ENCODE peak calls at places on chromosomes 13 and 19, in five cellular contexts. S, C, M, I and E are unnamed samples. For H3K4me1, the result is how much of the 10 kb centered on the place peaks cover.

GRCh38 chr19:42286349-42287016 is 15.4 kb upstream of the PRR19 start:
- DNase-seq in C (peak), I (no peak), S (peak), M (peak), E (no peak)

GRCh38 chr19:8252922-8253589 is 43.9 kb downstream of the CERS4 start:
- DNase-seq in C (peak), I (peak), M (peak), S (peak), E (peak)

GRCh38 chr19:18776288-18776594 is 14.9 kb downstream of the COMP start:
- DNase-seq in C (no peak), I (no peak), M (peak), S (peak), E (no peak)

GRCh38 chr19:9054768-9055167 is 32.1 kb upstream of the OR1M1 start:
- DNase-seq in I (no peak), M (no peak), S (no peak), C (no peak), E (no peak)

GRCh38 chr13:31192306-31192705 is 7.5 kb upstream of the B3GLCT start:
- DNase-seq in I (no peak), S (no peak), C (no peak), M (no peak), E (no peak)

GRCh38 chr13:111658150-111659100 is 338.0 kb downstream of the TEX29 start:
- DNase-seq in I (no peak), C (no peak), S (no peak), M (no peak), E (no peak)

GRCh38 chr19:7975037-7975436 is 30.4 kb downstream of the ELAVL1 start:
- DNase-seq in I (no peak), S (no peak), C (no peak), M (peak), E (no peak)

GRCh38 chr13:41458939-41459753 is 1.8 kb downstream of the RGCC start:
- DNase-seq in M (peak), S (peak), I (peak), C (peak), E (peak)

GRCh38 chr13:110138009-110138699 is 168.8 kb downstream of the COL4A1 start:
- DNase-seq in C (peak), S (peak), I (peak), M (peak), E (peak)

GRCh38 chr13:52925775-52926285 is 77.4 kb upstream of the PCDH8 start:
- DNase-seq in I (no peak), M (peak), S (no peak), C (no peak), E (no peak)

GRCh38 chr13:96091932-96092253 is 2.0 kb downstream of the HS6ST3 start:
- DNase-seq in I (no peak), S (no peak), M (no peak), C (no peak), E (no peak)

GRCh38 chr19:48372904-48373303 is 8.7 kb downstream of the SYNGR4 start:
- DNase-seq in C (no peak), S (peak), M (no peak), I (no peak), E (no peak)

GRCh38 chr19:5250127-5250659 is 90.4 kb downstream of the PTPRS start:
- DNase-seq in I (no peak), S (no peak), M (peak), C (peak), E (no peak)

GRCh38 chr13:79557666-79558065 is 76.7 kb downstream of the NDFIP2 start:
- DNase-seq in C (no peak), M (no peak), I (no peak), S (no peak), E (no peak)

GRCh38 chr13:42393573-42394360 is 121.8 kb downstream of the AKAP11 start:
- DNase-seq in S (no peak), C (no peak), I (no peak), M (no peak), E (no peak)

GRCh38 chr13:34172048-34172447 is 354.1 kb downstream of the RFC3 start:
- DNase-seq in I (no peak), C (no peak), M (no peak), S (no peak), E (no peak)

GRCh38 chr13:113297370-113297871 is 382 bp downstream of the LAMP1 start:
- DNase-seq in S (peak), I (no peak), C (peak), M (peak), E (peak)

GRCh38 chr13:92745233-92745632 is 481.4 kb upstream of the GPC6 start:
- DNase-seq in S (peak), I (no peak), C (no peak), M (no peak), E (no peak)

GRCh38 chr19:57825501-57825900 is 4.6 kb upstream of the ZNF587B start:
- DNase-seq in M (no peak), I (no peak), S (no peak), C (no peak), E (no peak)

GRCh38 chr13:26658972-26659371 is 101.5 kb downstream of the WASF3 start:
- DNase-seq in C (no peak), M (no peak), I (no peak), S (no peak), E (no peak)

GRCh38 chr19:9309974-9310446 is 372 bp upstream of the ZNF699 start:
- DNase-seq in M (peak), C (peak), S (no peak), I (peak), E (no peak)

GRCh38 chr19:14566712-14567077 is 5.2 kb downstream of the NDUFB7 start:
- DNase-seq in C (no peak), S (no peak), I (no peak), M (no peak), E (no peak)

GRCh38 chr19:33501957-33502356 is 19.6 kb downstream of the PEPD start:
- DNase-seq in S (no peak), I (no peak), M (no peak), C (peak), E (no peak)

GRCh38 chr19:47190167-47190727 is 40.8 kb downstream of the BBC3 start:
- DNase-seq in S (peak), C (peak), I (peak), M (peak), E (peak)

GRCh38 chr19:47186337-47187022 is 44.5 kb downstream of the BBC3 start:
- DNase-seq in I (no peak), S (peak), C (no peak), M (no peak), E (peak)

GRCh38 chr19:47188507-47189033 is 42.4 kb downstream of the BBC3 start:
- DNase-seq in I (no peak), C (no peak), S (no peak), M (no peak), E (no peak)

GRCh38 chr19:47187023-47187655 is 43.9 kb downstream of the BBC3 start:
- DNase-seq in S (no peak), C (no peak), I (no peak), M (no peak), E (no peak)

DNA sequence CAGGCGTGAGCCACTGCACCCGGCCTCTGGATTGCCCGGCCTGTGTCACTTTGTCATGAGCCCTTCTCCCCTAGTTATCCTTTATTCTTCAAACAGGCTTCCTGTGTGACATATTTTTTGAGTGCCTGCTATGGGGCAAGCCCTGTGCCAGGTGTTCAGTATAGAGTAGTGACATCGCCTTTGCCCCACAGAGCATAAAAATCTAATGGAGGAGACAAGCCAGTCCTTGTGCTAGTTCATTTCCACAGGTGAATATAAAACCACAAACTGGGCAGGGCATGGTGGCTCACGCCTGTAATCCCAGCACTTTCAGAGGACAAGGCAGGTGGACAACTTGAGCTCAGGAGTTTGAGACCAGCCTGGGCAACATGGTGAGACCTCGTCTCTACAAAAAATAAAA is 43.2 kb downstream of the BBC3 start:
- DNase-seq in S (no peak), M (no peak), I (no peak), C (no peak), E (no peak)
- H3K4me1 ChIP-seq in S (under half), M (under half), I (half or more), C (under half), E (half or more)

GRCh38 chr19:3656747-3657394 is 30.3 kb upstream of the CACTIN start:
- DNase-seq in C (no peak), I (no peak), M (no peak), S (no peak), E (no peak)

GRCh38 chr19:3657395-3657769 is 30.8 kb upstream of the CACTIN start:
- DNase-seq in C (no peak), M (no peak), I (no peak), S (no peak), E (peak)

GRCh38 chr19:3653865-3654513 is 27.4 kb upstream of the CACTIN start:
- DNase-seq in S (no peak), M (no peak), I (no peak), C (no peak), E (no peak)

GRCh38 chr19:3656073-3656746 is 29.6 kb upstream of the CACTIN start:
- DNase-seq in M (no peak), C (no peak), I (no peak), S (peak), E (no peak)

GRCh38 chr19:3655402-3656072 is 28.9 kb upstream of the CACTIN start:
- DNase-seq in I (no peak), C (peak), S (peak), M (no peak), E (no peak)
- H3K4me3 ChIP-seq in I (no peak), C (no peak), S (no peak), M (no peak), E (no peak)

GRCh38 chr19:1873524-1874473 is 10.4 kb upstream of the KLF16 start:
- DNase-seq in M (peak), I (no peak), C (peak), S (no peak), E (no peak)
- H3K27ac ChIP-seq in M (peak), I (peak), C (peak), S (peak), E (peak)

GRCh38 chr19:13100871-13101589 is 1.6 kb downstream of the LYL1 start:
- DNase-seq in S (no peak), I (no peak), C (peak), M (peak), E (no peak)
- H3K4me1 ChIP-seq in S (under half), I (under half), C (under half), M (under half), E (half or more)